ENCODE peak calls at places on chromosomes 6 and 20, in ten cellular contexts. G is astrocyte of the spinal cord, D is IMR-90, P is lower lobe of right lung, Z is cardiac muscle cell, J is astrocyte of the cerebellum, I is cardiac fibroblast, K is kidney, U is glutamatergic neuron, F is neural crest cell. A is an unnamed sample.

GRCh38 chr6:167238694-167239467 is 52.2 kb upstream of the UNC93A start:
- DNase-seq in G (no peak), D (no peak), P (no peak), J (no peak), K (no peak), F (no peak), I (no peak), Z (no peak), U (no peak), A (no peak)

GRCh38 chr6:33430991-33431879 is 11.4 kb downstream of the SYNGAP1 start:
- DNase-seq in D (peak), G (peak), J (no peak), P (peak), Z (peak), F (peak), U (peak), K (peak), I (peak), A (no peak)

GRCh38 chr6:104357928-104358327 is 501.8 kb downstream of the HACE1 start:
- DNase-seq in U (no peak), I (no peak), J (no peak), P (no peak), K (no peak), Z (peak), D (no peak), F (no peak), G (no peak), A (no peak)

GRCh38 chr6:3414704-3415453 is 42.0 kb downstream of the SLC22A23 start:
- DNase-seq in J (no peak), P (peak), I (peak), U (no peak), Z (peak), D (peak), F (no peak), K (no peak), G (peak), A (no peak)

GRCh38 chr6:15907914-15908518 is 220.9 kb upstream of the MYLIP start:
- DNase-seq in F (no peak), U (peak), G (no peak), K (no peak), I (no peak), P (no peak), D (no peak), Z (no peak), J (no peak), A (no peak)

GRCh38 chr6:166716910-166717617 is 90.0 kb upstream of the RPS6KA2 start:
- DNase-seq in P (no peak), D (no peak), K (no peak), I (no peak), F (no peak), U (no peak), Z (no peak), G (no peak), J (no peak), A (no peak)

GRCh38 chr20:50244352-50245149 is 53.9 kb downstream of the CEBPB start:
- DNase-seq in I (no peak), U (no peak), D (no peak), G (no peak), J (no peak), F (no peak), Z (no peak), K (peak), P (no peak), A (no peak)

GRCh38 chr6:122068291-122068769 is 331.1 kb upstream of the HSF2 start:
- DNase-seq in F (no peak), J (no peak), D (no peak), I (no peak), K (no peak), U (no peak), G (no peak), P (no peak), Z (no peak), A (no peak)

GRCh38 chr20:39876974-39877615 is 811.9 kb downstream of the MAFB start:
- DNase-seq in G (no peak), P (no peak), I (no peak), D (no peak), F (no peak), K (no peak), J (no peak), Z (no peak), U (no peak), A (no peak)

DNA sequence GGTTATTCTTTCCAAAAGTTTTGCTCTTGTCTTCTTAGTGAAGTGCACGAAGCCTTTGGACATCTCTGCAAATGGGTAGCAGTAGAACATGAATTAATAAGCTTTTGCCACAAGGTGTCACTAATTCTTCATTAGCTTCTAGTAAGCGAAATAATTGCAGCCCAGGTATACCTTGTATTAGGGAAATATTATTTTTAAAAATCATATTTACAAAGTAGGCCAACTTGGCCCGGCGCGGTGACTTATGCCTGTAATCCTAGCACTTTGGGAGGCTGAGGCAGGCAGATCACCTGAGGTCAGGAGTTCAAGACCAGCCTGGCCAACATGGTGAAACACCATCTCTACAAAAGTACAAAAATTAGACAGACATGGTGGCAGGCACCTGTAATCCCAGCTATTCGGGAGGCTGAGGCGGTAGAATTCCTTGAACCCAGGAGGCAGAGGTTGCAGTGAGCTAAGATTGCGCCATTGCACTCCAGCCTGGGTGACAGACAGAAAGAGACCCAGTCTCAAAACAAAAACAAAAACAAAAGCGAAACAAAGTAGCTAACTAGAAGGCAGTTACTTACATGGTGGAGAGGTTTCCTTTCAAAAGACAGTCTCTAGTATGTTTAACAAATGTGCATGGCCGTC is 8.8 kb upstream of the RSPH3 start:
- DNase-seq in P (no peak), Z (peak), F (no peak), J (no peak), K (no peak), I (peak), G (no peak), U (no peak), D (peak), A (no peak)
- TF ChIP-seq CTCF in P (peak), Z (peak), F (peak), J (peak), K (peak), I (peak), G (peak), U (peak), D (peak), A (no peak)

DNA sequence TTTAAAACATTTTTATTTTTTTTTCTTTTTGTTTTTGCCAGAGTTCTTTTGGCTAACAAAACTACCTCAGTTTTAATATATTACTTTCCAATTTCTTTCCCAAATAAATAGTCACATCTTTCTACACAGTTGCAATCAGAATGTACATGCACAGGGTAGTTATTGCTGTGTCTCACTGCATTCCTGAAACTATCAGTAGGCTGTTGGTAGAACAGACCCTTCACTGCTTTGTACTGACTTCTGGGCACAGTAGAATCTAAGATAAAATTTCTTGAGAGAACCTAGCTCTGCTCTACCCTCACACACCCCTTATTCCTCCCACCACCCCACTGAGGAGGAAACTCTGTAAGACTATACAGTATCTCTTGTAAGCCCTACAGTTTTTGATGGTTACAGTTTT is 19.9 kb downstream of the TPX2 start:
- DNase-seq in I (no peak), J (no peak), D (no peak), G (no peak), U (no peak), P (no peak), K (no peak), Z (no peak), F (no peak), A (no peak)
- TF ChIP-seq CTCF in I (no peak), J (no peak), D (no peak), G (no peak), U (no peak), P (no peak), K (no peak), Z (no peak), F (no peak), A (no peak)

DNA sequence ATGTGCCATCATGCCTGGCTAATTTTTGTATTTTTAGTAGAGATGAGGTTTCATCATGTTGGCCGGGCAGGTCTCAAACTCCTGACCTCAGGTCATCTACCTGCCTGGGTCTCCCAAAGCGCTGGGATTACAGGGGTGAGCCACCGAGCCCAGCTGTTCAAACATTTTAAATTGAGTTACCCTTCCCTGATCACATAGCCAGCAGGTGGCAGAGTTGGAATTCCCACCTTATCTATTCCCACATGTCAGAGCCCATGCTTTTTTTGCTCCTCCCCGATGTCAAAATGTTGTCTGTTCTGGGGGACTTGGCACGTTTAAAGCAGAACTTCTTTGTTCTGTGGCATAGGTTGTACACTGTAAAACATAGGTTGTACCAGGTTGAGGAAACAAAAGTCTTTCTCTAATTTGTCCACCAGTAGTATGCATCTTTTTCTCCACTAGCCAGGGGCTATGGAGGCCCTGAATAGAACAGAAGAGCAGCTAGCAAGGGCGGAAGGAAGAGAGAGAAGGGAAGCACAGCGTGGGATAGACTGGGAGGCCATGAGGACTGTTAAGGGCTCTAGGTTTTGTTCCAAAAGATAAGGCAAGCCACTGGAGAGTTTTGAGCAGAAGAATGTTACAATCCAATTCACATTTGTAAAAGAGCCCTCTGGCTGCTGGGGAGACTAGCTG is 7.3 kb upstream of the LBP start:
- DNase-seq in F (no peak), U (no peak), D (no peak), K (peak), J (no peak), P (no peak), I (peak), G (no peak), Z (peak), A (no peak)
- TF ChIP-seq CTCF in F (peak), U (no peak), D (peak), K (peak), J (no peak), P (peak), I (peak), G (peak), Z (peak), A (no peak)

GRCh38 chr6:55511124-55511820 is 67.7 kb downstream of the HMGCLL1 start:
- DNase-seq in G (no peak), K (no peak), J (no peak), I (no peak), P (no peak), Z (no peak), F (no peak), D (no peak), U (no peak), A (no peak)

DNA sequence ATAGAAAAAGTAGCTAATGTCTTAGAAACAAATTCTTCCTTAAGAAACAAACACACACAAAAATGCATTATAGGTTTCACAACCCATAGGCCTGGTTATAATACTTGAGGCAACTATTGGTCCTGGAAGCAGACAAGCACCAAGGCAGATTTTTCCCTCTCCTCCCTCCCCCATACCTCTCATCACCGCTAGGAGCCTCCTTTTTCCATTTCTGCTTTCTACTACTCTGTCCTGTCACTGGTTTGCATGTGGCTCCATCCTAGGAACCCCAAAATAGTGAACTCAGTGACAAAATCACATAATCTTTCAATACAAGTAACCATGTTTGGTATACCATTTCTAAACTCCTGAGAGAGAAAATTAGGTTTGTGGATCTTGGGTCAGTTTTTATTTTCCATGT is 66.1 kb downstream of the HMGCLL1 start:
- DNase-seq in D (no peak), J (no peak), K (no peak), F (no peak), Z (no peak), P (no peak), I (no peak), U (no peak), G (no peak), A (no peak)
- TF ChIP-seq CTCF in D (no peak), J (no peak), K (no peak), F (no peak), Z (no peak), P (no peak), I (no peak), U (no peak), G (no peak), A (no peak)

GRCh38 chr6:7991992-7992815 is 72.0 kb downstream of the BLOC1S5 start:
- DNase-seq in J (peak), F (no peak), I (peak), D (peak), G (peak), P (no peak), U (no peak), Z (no peak), K (no peak), A (peak)
- TF ChIP-seq CTCF in J (peak), F (peak), I (peak), D (peak), G (peak), P (peak), U (peak), Z (peak), K (peak), A (peak)

DNA sequence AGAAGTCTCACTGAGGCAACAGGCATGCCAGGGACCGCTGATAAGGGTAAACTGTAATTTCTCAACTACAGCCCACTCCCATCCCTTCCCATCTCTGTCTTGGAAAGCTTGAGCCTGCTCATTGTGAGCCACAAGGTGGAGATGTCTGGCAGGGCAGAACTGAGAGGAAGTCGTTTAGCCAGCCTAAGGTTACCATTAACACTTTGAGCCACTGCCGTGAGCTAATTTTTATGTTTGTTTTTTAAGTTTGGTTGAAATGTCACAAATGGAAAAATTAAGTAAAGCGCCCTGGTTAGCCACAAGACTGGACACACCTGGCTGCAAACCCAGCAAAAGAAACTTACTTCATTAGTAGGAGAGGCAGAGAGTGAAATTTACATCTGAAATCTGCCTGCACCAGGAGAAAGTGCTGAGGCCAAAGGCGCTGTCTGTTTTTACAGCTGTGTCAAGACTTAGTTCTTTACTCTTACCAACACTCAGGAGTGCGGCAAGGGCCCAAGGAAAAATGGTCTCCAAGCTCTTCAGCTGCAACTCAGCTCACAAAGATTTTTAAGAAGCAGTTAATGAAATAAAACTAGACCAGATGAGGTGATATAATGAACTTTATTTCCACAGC is 50.0 kb upstream of the FAM83C start:
- DNase-seq in G (peak), Z (peak), I (peak), F (no peak), P (no peak), J (no peak), D (no peak), U (no peak), K (no peak), A (no peak)
- TF ChIP-seq CTCF in G (peak), Z (peak), I (peak), F (peak), P (no peak), J (peak), D (peak), U (no peak), K (peak), A (no peak)

GRCh38 chr20:62804021-62804631 is 509 bp upstream of the OGFR start:
- DNase-seq in Z (no peak), G (no peak), P (no peak), F (no peak), J (no peak), K (no peak), U (no peak), I (no peak), D (no peak), A (no peak)
- TF ChIP-seq CTCF in Z (no peak), G (no peak), P (no peak), F (peak), J (peak), K (no peak), U (no peak), I (no peak), D (no peak), A (no peak)

GRCh38 chr6:90578894-90579549 is 7.8 kb downstream of the MAP3K7 start:
- DNase-seq in K (no peak), U (no peak), D (no peak), I (no peak), Z (peak), P (no peak), G (no peak), J (no peak), F (no peak), A (no peak)

GRCh38 chr6:90569223-90569622 is 17.6 kb downstream of the MAP3K7 start:
- DNase-seq in F (no peak), K (no peak), U (no peak), J (no peak), G (no peak), I (no peak), Z (no peak), P (no peak), D (no peak), A (no peak)

GRCh38 chr6:90575267-90575666 is 11.6 kb downstream of the MAP3K7 start:
- DNase-seq in D (no peak), F (no peak), Z (no peak), U (no peak), P (no peak), G (no peak), K (no peak), I (no peak), J (no peak), A (no peak)

GRCh38 chr6:90573624-90574023 is 13.2 kb downstream of the MAP3K7 start:
- DNase-seq in G (no peak), D (no peak), P (no peak), I (no peak), J (no peak), F (no peak), U (no peak), K (no peak), Z (no peak), A (no peak)

GRCh38 chr6:90574610-90575009 is 12.3 kb downstream of the MAP3K7 start:
- DNase-seq in Z (no peak), K (no peak), P (no peak), F (no peak), D (peak), J (peak), G (peak), U (no peak), I (peak), A (no peak)
- TF ChIP-seq CTCF in Z (peak), K (no peak), P (no peak), F (no peak), D (peak), J (peak), G (peak), U (no peak), I (no peak), A (no peak)

A was measured in mesothelial cell of epicardium.